ENCODE peak calls at places on chromosome 7, in four cellular contexts. P is A549, H is IMR-90, X is H1. Y is an unnamed sample.

GRCh38 chr7:1963575-1963974 is 269.2 kb downstream of the MAD1L1 start:
- DNase-seq in H (no peak), X (no peak), P (no peak), Y (no peak)

GRCh38 chr7:106284516-106285050 is at the start of gene NAMPT:
- DNase-seq in H (no peak), P (no peak), X (peak; percentile 86), Y (peak; percentile 70)

GRCh38 chr7:78489423-78489822 is 690.9 kb downstream of the PHTF2 start:
- DNase-seq in X (no peak), P (no peak), H (no peak), Y (no peak)

GRCh38 chr7:149625339-149625946 is 127.8 kb upstream of the ZNF746 start:
- DNase-seq in P (peak; percentile 81), X (peak; percentile 78), H (peak; percentile 54), Y (peak; percentile 87)

GRCh38 chr7:107208046-107208458 is 39.2 kb downstream of the HBP1 start:
- DNase-seq in H (peak; percentile 41), X (no peak), P (no peak), Y (no peak)

GRCh38 chr7:139106959-139107358 is 2.6 kb downstream of the ZC3HAV1 start:
- DNase-seq in X (no peak), P (no peak), H (no peak), Y (peak; percentile 54)

GRCh38 chr7:4006687-4007086 is 675.4 kb upstream of the FOXK1 start:
- DNase-seq in P (no peak), H (no peak), X (no peak), Y (no peak)

GRCh38 chr7:2112261-2113203 is 120.2 kb downstream of the MAD1L1 start:
- DNase-seq in H (no peak), X (no peak), P (no peak), Y (no peak)

GRCh38 chr7:31526882-31527281 is 13.0 kb downstream of the ITPRID1 start:
- DNase-seq in X (no peak), H (no peak), P (no peak), Y (no peak)

GRCh38 chr7:29988391-29989256 is 977 bp downstream of the SCRN1 start:
- DNase-seq in P (peak; percentile 60), X (peak; percentile 61), H (peak; percentile 73), Y (no peak)

GRCh38 chr7:81810448-81811155 is 40.8 kb upstream of the HGF start:
- DNase-seq in H (no peak), P (no peak), X (no peak), Y (no peak)

GRCh38 chr7:135414850-135415439 is 95.0 kb downstream of the CNOT4 start:
- DNase-seq in X (peak; percentile 72), H (peak; percentile 64), P (peak; percentile 16), Y (peak; percentile 88)

GRCh38 chr7:86953219-86953618 is 106.2 kb downstream of the ELAPOR2 start:
- DNase-seq in H (no peak), X (no peak), P (no peak), Y (no peak)

GRCh38 chr7:67413670-67414069 is 417.0 kb downstream of the TYW1 start:
- DNase-seq in H (no peak), P (no peak), X (no peak), Y (no peak)

GRCh38 chr7:127844707-127845331 is 186.4 kb downstream of the LRRC4 start:
- DNase-seq in H (peak; percentile 61), X (no peak), P (no peak), Y (peak; percentile 53)

GRCh38 chr7:99473315-99473596 is 566 bp downstream of the ZNF789 start:
- DNase-seq in X (no peak), H (peak; percentile 82), P (peak; percentile 52), Y (peak; percentile 20)

GRCh38 chr7:23356726-23357125 is 57.6 kb downstream of the MALSU1 start:
- DNase-seq in H (no peak), X (no peak), P (no peak), Y (no peak)

GRCh38 chr7:107045980-107046379 is 1.5 kb downstream of the PRKAR2B start:
- DNase-seq in P (no peak), H (peak; percentile 61), X (no peak), Y (peak; percentile 59)

GRCh38 chr7:30348083-30348560 is 63.7 kb downstream of the ZNRF2 start:
- DNase-seq in H (peak; percentile 88), P (peak; percentile 23), X (no peak), Y (peak; percentile 16)

GRCh38 chr7:35492451-35493175 is 202.3 kb downstream of the HERPUD2 start:
- DNase-seq in P (no peak), H (no peak), X (no peak), Y (no peak)

GRCh38 chr7:100127866-100128601 is 1.3 kb downstream of the MBLAC1 start:
- DNase-seq in H (no peak), X (peak; percentile 66), P (no peak), Y (no peak)

GRCh38 chr7:40604601-40605438 is 470.0 kb downstream of the SUGCT start:
- DNase-seq in P (peak; percentile 44), X (peak; percentile 76), H (peak; percentile 52), Y (peak; percentile 10)

GRCh38 chr7:41955475-41956243 is 252.8 kb upstream of the INHBA start:
- DNase-seq in P (peak; percentile 35), H (peak; percentile 99), X (peak; percentile 66), Y (peak; percentile 38)

GRCh38 chr7:10708447-10708846 is 265.2 kb upstream of the PHF14 start:
- DNase-seq in X (no peak), P (no peak), H (no peak), Y (peak; percentile 73)

GRCh38 chr7:122402235-122402634 is 97.7 kb upstream of the FEZF1 start:
- DNase-seq in X (no peak), P (no peak), H (no peak), Y (no peak)

GRCh38 chr7:54906963-54907362 is 111.9 kb upstream of the EGFR start:
- DNase-seq in H (peak; percentile 35), P (no peak), X (no peak), Y (no peak)

GRCh38 chr7:41030673-41031072 is 672.2 kb downstream of the INHBA start:
- DNase-seq in P (no peak), H (peak; percentile 42), X (no peak), Y (no peak)

GRCh38 chr7:40822861-40823260 is 688.1 kb downstream of the SUGCT start:
- DNase-seq in X (no peak), H (peak; percentile 42), P (no peak), Y (no peak)

GRCh38 chr7:317643-318405 is 27.9 kb downstream of the FOXL3 start:
- DNase-seq in P (no peak), X (no peak), H (no peak), Y (no peak)
- TF ChIP-seq RFX5 in P (no peak), X (no peak), H (no peak), Y (no peak)

GRCh38 chr7:140673063-140673769 is 471 bp downstream of the ADCK2 start:
- DNase-seq in H (no peak), P (peak; percentile 61), X (peak; percentile 82), Y (peak; percentile 71)
- TF ChIP-seq POLR2A in H (no peak), P (no peak), X (no peak), Y (peak; percentile 48)

GRCh38 chr7:7254908-7255307 is 72.6 kb downstream of the C1GALT1 start:
- DNase-seq in P (no peak), X (no peak), H (no peak), Y (no peak)
- TF ChIP-seq RFX5 in P (no peak), X (no peak), H (no peak), Y (no peak)

GRCh38 chr7:44287488-44288380 is 37.7 kb downstream of the CAMK2B start:
- DNase-seq in X (peak; percentile 37), P (no peak), H (no peak), Y (no peak)
- TF ChIP-seq POLR2A in X (no peak), P (no peak), H (no peak), Y (no peak)

DNA sequence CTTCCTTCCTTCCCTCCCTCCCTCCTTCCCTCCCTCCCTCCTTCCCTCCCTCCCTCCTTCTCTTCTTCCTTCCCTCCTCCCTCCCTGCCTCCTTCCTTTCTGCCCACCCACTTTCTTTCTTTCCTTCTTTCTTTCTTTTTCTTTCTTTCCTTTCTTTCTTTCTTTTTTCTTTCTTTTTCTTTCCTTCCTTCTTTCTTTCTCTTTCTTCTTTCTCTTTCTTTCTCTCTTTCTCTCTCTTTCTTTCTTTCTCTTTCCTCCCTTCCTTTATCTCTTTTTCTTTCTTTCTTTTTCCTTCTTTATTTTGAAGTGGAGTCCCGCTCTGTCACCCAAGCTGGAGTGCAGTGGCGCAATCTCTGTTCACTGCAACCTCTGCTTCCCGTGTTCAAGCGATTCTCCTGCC is 33.7 kb upstream of the GTF2IRD1 start:
- DNase-seq in P (no peak), H (no peak), X (no peak), Y (no peak)
- TF ChIP-seq RFX5 in P (no peak), H (no peak), X (no peak), Y (no peak)

GRCh38 chr7:80611779-80612178 is 26.7 kb upstream of the CD36 start:
- DNase-seq in H (peak; percentile 86), X (no peak), P (no peak), Y (no peak)
- TF ChIP-seq POLR2A in H (no peak), X (no peak), P (no peak), Y (no peak)

GRCh38 chr7:27168265-27168947 is 3.1 kb upstream of the HOXA9 start:
- DNase-seq in P (no peak), H (no peak), X (no peak), Y (no peak)

GRCh38 chr7:27171636-27172387 is 2.3 kb downstream of the HOXA10 start:
- DNase-seq in H (no peak), X (peak; percentile 52), P (no peak), Y (no peak)

GRCh38 chr7:27170936-27171635 is 3.0 kb downstream of the HOXA10 start:
- DNase-seq in P (no peak), H (no peak), X (peak; percentile 48), Y (no peak)

GRCh38 chr7:27170494-27170811 is 3.7 kb downstream of the HOXA10 start:
- DNase-seq in P (no peak), X (peak; percentile 17), H (no peak), Y (no peak)

DNA sequence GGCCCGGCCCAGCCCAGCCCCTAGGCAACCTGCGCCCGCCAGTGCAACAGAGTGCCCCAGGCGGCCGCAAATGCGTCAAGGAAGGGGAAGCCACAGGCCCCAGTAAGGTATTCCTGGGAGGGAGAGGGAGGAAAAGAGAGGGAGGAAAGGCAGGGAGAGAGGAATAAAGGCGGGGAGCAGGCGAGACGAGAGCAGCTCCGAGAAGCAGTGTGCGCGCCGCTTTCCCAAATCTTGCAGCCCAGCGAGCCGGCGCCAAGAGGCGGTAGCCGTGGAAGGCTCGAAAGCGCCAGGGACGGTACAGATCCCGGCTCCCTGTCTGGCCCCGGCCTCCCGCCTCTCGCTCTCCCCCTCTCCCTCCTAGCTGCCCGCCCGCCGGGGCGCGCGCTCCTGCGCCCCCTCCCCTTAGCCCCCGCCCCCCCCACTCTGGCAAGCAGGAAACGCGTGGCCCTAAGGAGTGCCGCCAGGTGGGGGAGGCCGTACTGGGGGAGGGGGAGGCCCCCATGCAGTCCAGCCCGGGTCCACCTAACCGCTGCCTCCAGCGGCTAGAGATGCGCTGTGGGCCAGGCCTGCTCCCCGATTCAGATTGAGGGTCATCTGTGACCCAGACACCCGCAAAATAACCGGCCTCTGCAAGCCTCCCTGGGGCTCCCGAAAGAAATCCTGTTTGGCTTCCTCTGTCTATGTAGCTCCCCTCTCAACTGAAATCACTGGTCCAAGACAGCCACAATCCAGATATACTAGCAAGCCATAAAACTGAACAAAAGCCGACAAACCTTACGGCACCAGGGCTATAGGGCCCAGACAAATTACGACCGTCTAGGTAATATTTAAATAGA is 4.2 kb downstream of the HOXA10 start:
- DNase-seq in P (no peak), H (no peak), X (no peak), Y (no peak)
- TF ChIP-seq RFX5 in P (no peak), H (no peak), X (no peak), Y (no peak)